ENCODE peak calls at places on chromosomes 7 and 10, in seven cellular contexts. Z, T, E, R, W, H and F are unnamed samples.

GRCh38 chr10:5481121-5481520 is 18.2 kb downstream of the CALML5 start:
- DNase-seq in W (no peak), T (no peak), H (no peak), E (no peak), R (no peak), Z (no peak), F (no peak)

GRCh38 chr7:28065308-28065707 is 115.3 kb downstream of the JAZF1 start:
- DNase-seq in H (no peak), R (no peak), Z (no peak), W (peak), E (no peak), T (no peak), F (no peak)

GRCh38 chr7:21946228-21946709 is 570 bp upstream of the CDCA7L start:
- DNase-seq in W (no peak), H (no peak), R (no peak), T (no peak), Z (no peak), E (no peak), F (no peak)

GRCh38 chr10:113953505-113954272 is 90.0 kb upstream of the ADRB1 start:
- DNase-seq in W (no peak), H (no peak), Z (no peak), T (no peak), R (no peak), E (no peak), F (no peak)

GRCh38 chr10:78426181-78426580 is 392.5 kb downstream of the RPS24 start:
- DNase-seq in T (no peak), W (no peak), H (no peak), E (no peak), R (no peak), Z (no peak), F (no peak)

GRCh38 chr10:133455196-133455595 is 1.5 kb downstream of the SCART1 start:
- DNase-seq in R (no peak), T (no peak), Z (no peak), E (no peak), W (no peak), H (no peak), F (no peak)

GRCh38 chr7:141144921-141145629 is 71.2 kb downstream of the TMEM178B start:
- DNase-seq in H (no peak), R (no peak), Z (no peak), T (no peak), W (no peak), E (peak), F (no peak)

GRCh38 chr7:41122256-41122987 is 580.5 kb downstream of the INHBA start:
- DNase-seq in W (no peak), E (no peak), R (peak), T (no peak), Z (no peak), H (no peak), F (no peak)

GRCh38 chr10:33772370-33773331 is 438.2 kb upstream of the NRP1 start:
- DNase-seq in R (peak), Z (no peak), E (no peak), W (peak), T (no peak), H (no peak), F (no peak)

GRCh38 chr10:124728830-124729661 is 15.1 kb downstream of the FAM53B start:
- DNase-seq in R (no peak), E (no peak), T (no peak), W (peak), H (no peak), Z (no peak), F (no peak)

GRCh38 chr7:28808786-28809533 is 149.2 kb downstream of the TRIL start:
- DNase-seq in Z (no peak), W (no peak), H (peak), R (peak), E (peak), T (no peak), F (no peak)

GRCh38 chr10:133166828-133167692 is 7.0 kb downstream of the KNDC1 start:
- DNase-seq in H (peak), E (peak), Z (no peak), T (no peak), R (no peak), W (no peak), F (no peak)

GRCh38 chr10:17951868-17952371 is at the start of gene SLC39A12:
- DNase-seq in R (peak), W (no peak), Z (no peak), E (no peak), T (peak), H (no peak), F (no peak)

GRCh38 chr7:23443974-23444373 is 26.3 kb downstream of the IGF2BP3 start:
- DNase-seq in R (no peak), H (no peak), T (no peak), E (no peak), Z (no peak), W (no peak), F (no peak)

GRCh38 chr7:100127866-100128601 is 1.3 kb downstream of the MBLAC1 start:
- DNase-seq in R (no peak), W (peak), T (no peak), Z (peak), E (no peak), H (no peak), F (peak)
- TF ChIP-seq CTCF in R (no peak), W (no peak), T (no peak), Z (no peak), E (no peak), H (no peak), F (no peak)

DNA sequence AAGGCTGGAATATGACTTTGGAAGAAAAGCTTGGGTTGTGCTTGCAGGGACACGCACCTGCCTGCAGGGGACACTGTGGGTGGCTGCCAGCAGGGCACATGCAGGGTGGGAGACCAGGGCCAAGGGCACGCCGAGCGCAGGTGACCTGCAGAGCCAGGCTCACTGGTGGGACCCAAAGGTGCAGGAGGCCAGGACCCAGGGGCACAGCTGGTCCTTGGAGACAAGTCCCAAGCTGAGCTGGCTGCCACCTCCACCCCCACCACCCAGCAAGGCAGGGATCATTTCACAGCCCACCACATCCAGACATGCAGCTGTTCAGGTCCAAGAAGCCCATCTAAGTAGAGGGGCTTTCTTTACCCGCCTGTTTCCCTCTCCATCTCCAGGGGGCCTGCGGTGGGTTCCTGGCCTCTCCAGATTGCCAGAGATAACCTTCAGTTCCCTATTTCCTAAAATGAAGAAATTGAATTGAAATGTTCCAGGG is 13.8 kb upstream of the CLIP2 start:
- DNase-seq in T (no peak), Z (no peak), E (peak), R (no peak), H (no peak), W (no peak), F (no peak)
- TF ChIP-seq CTCF in T (peak), Z (no peak), E (peak), R (no peak), H (no peak), W (no peak), F (peak)

GRCh38 chr10:100728928-100729876 is 16.2 kb upstream of the PAX2 start:
- DNase-seq in E (peak), Z (no peak), W (no peak), R (no peak), H (no peak), T (no peak), F (no peak)
- TF ChIP-seq CTCF in E (no peak), Z (no peak), W (no peak), R (peak), H (no peak), T (peak), F (no peak)

DNA sequence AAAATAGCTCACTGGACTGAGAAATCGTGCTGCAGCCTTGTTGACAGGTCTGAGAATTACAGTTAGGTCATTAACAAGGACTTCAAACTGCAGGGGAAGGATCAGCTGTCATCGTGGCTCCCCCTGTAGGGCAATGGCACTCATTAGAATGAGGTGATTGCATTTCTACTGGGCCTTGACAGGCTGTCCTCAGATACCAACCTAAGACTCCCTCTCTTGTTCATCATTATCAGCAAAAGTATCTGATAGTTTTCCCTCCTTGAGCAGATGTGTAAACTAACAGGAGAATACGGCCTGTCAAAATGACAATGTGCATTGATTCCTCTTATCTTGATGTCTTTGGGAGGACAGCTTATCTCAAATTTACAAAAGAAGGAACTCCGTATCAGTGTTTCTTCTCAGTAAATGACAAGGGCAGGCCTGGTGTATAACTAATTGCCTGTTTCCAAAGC is 648.5 kb upstream of the LRRN3 start:
- DNase-seq in T (no peak), E (no peak), Z (no peak), W (no peak), H (no peak), R (no peak), F (no peak)
- TF ChIP-seq CTCF in T (peak), E (peak), Z (no peak), W (no peak), H (no peak), R (peak), F (no peak)

DNA sequence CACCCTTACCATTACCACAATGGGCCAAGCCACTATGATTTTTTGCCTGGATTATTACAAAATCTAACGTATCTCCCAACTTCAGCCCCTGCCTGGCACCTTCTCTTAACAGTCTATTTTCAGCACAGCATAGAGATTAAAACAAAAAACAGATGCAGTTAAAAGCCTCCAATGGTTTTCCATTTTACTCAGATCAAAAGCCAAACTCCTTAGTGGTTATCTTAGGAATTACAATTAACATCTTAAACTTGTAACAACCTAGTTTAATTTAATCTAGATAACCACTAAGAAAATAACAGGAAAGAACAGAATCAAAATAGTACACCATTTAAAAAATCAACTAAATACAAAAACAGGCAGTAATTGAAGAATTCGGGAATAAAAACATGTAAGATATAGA is 43.5 kb downstream of the DNAJC1 start:
- DNase-seq in T (no peak), R (no peak), H (no peak), W (no peak), E (no peak), Z (no peak), F (no peak)
- TF ChIP-seq CTCF in T (no peak), R (no peak), H (no peak), W (no peak), E (no peak), Z (no peak), F (no peak)